ENCODE peak calls at places on chromosome 21, in five cellular contexts. One of them, this sample, is unnamed.

GRCh38 chr21:16195476-16195875 is 465.7 kb downstream of the USP25 start:
- DNase-seq in H1: no peak
- DNase-seq in SK-N-SH: no peak
- DNase-seq in K562: no peak
- DNase-seq in IMR-90: peak
- DNase-seq in this sample: no peak

GRCh38 chr21:23936991-23937390 is 1670.3 kb downstream of the MRPL39 start:
- DNase-seq in H1: no peak
- DNase-seq in SK-N-SH: no peak
- DNase-seq in K562: no peak
- DNase-seq in IMR-90: no peak
- DNase-seq in this sample: no peak

GRCh38 chr21:40967771-40968170 is 120.8 kb upstream of the DSCAM start:
- DNase-seq in H1: no peak
- DNase-seq in SK-N-SH: no peak
- DNase-seq in K562: no peak
- DNase-seq in IMR-90: no peak
- DNase-seq in this sample: no peak

GRCh38 chr21:25300632-25301031 is 306.6 kb downstream of the MRPL39 start:
- DNase-seq in H1: no peak
- DNase-seq in SK-N-SH: no peak
- DNase-seq in K562: no peak
- DNase-seq in IMR-90: no peak
- DNase-seq in this sample: no peak

GRCh38 chr21:44853601-44854390 is 19.7 kb downstream of the PTTG1IP start:
- DNase-seq in H1: no peak
- DNase-seq in SK-N-SH: no peak
- DNase-seq in K562: peak
- DNase-seq in IMR-90: no peak
- DNase-seq in this sample: no peak

GRCh38 chr21:29376556-29376955 is 77.8 kb downstream of the BACH1 start:
- DNase-seq in H1: peak
- DNase-seq in SK-N-SH: no peak
- DNase-seq in K562: peak
- DNase-seq in IMR-90: no peak
- DNase-seq in this sample: no peak

GRCh38 chr21:16794944-16795343 is 717.9 kb upstream of the CXADR start:
- DNase-seq in H1: no peak
- DNase-seq in SK-N-SH: no peak
- DNase-seq in K562: no peak
- DNase-seq in IMR-90: peak
- DNase-seq in this sample: no peak

GRCh38 chr21:45074818-45075605 is 632 bp downstream of the ADARB1 start:
- DNase-seq in H1: peak
- DNase-seq in SK-N-SH: peak
- DNase-seq in K562: peak
- DNase-seq in IMR-90: no peak
- DNase-seq in this sample: no peak

GRCh38 chr21:15627823-15628222 is 102.0 kb upstream of the USP25 start:
- DNase-seq in H1: no peak
- DNase-seq in SK-N-SH: no peak
- DNase-seq in K562: no peak
- DNase-seq in IMR-90: no peak
- DNase-seq in this sample: no peak

GRCh38 chr21:45818904-45819285 is 162.7 kb upstream of the COL6A1 start:
- DNase-seq in H1: no peak
- DNase-seq in SK-N-SH: no peak
- DNase-seq in K562: no peak
- DNase-seq in IMR-90: peak
- DNase-seq in this sample: peak

GRCh38 chr21:44920694-44921604 is at the start of gene ITGB2:
- DNase-seq in H1: no peak
- DNase-seq in SK-N-SH: no peak
- DNase-seq in K562: no peak
- DNase-seq in IMR-90: no peak
- DNase-seq in this sample: no peak

GRCh38 chr21:45981641-45982255 is at the start of gene COL6A1:
- DNase-seq in H1: peak
- DNase-seq in SK-N-SH: peak
- DNase-seq in K562: no peak
- DNase-seq in IMR-90: peak
- DNase-seq in this sample: no peak

GRCh38 chr21:45347048-45347711 is 57.8 kb upstream of the COL18A1 start:
- DNase-seq in H1: no peak
- DNase-seq in SK-N-SH: peak
- DNase-seq in K562: no peak
- DNase-seq in IMR-90: no peak
- DNase-seq in this sample: no peak

GRCh38 chr21:16074950-16075489 is 345.2 kb downstream of the USP25 start:
- DNase-seq in H1: no peak
- DNase-seq in SK-N-SH: no peak
- DNase-seq in K562: no peak
- DNase-seq in IMR-90: no peak
- DNase-seq in this sample: no peak

GRCh38 chr21:44428281-44428942 is 26.9 kb upstream of the LRRC3 start:
- DNase-seq in H1: peak
- DNase-seq in SK-N-SH: peak
- DNase-seq in K562: peak
- DNase-seq in IMR-90: no peak
- DNase-seq in this sample: no peak

GRCh38 chr21:38349111-38349746 is 92.4 kb downstream of the KCNJ15 start:
- DNase-seq in H1: no peak
- DNase-seq in SK-N-SH: no peak
- DNase-seq in K562: no peak
- DNase-seq in IMR-90: peak
- DNase-seq in this sample: no peak

GRCh38 chr21:45965084-45965826 is 16.3 kb upstream of the COL6A1 start:
- DNase-seq in H1: no peak
- DNase-seq in SK-N-SH: no peak
- DNase-seq in K562: no peak
- DNase-seq in IMR-90: no peak
- DNase-seq in this sample: no peak

GRCh38 chr21:41500931-41501381 is 7.0 kb downstream of the TMPRSS2 start:
- DNase-seq in H1: no peak
- DNase-seq in SK-N-SH: no peak
- DNase-seq in K562: no peak
- DNase-seq in IMR-90: no peak
- DNase-seq in this sample: no peak

GRCh38 chr21:26280715-26281310 is 110.2 kb upstream of the APP start:
- DNase-seq in H1: no peak
- DNase-seq in SK-N-SH: peak
- DNase-seq in K562: no peak
- DNase-seq in IMR-90: no peak
- DNase-seq in this sample: no peak

GRCh38 chr21:45926281-45926680 is 55.3 kb upstream of the COL6A1 start:
- DNase-seq in H1: no peak
- DNase-seq in SK-N-SH: no peak
- DNase-seq in K562: no peak
- DNase-seq in IMR-90: no peak
- DNase-seq in this sample: no peak

GRCh38 chr21:23217597-23217996 is 2219.4 kb downstream of the NCAM2 start:
- DNase-seq in H1: no peak
- DNase-seq in SK-N-SH: no peak
- DNase-seq in K562: no peak
- DNase-seq in IMR-90: no peak
- DNase-seq in this sample: no peak

GRCh38 chr21:45408271-45408791 is 3.4 kb downstream of the COL18A1 start:
- DNase-seq in H1: no peak
- DNase-seq in SK-N-SH: no peak
- DNase-seq in K562: no peak
- DNase-seq in IMR-90: no peak
- DNase-seq in this sample: no peak

GRCh38 chr21:40631201-40631600 is 215.8 kb downstream of the DSCAM start:
- DNase-seq in H1: no peak
- DNase-seq in SK-N-SH: no peak
- DNase-seq in K562: no peak
- DNase-seq in IMR-90: no peak
- DNase-seq in this sample: no peak

GRCh38 chr21:26966978-26967913 is at the start of gene ADAMTS5:
- DNase-seq in H1: peak
- DNase-seq in SK-N-SH: peak
- DNase-seq in K562: no peak
- DNase-seq in IMR-90: peak
- DNase-seq in this sample: no peak

GRCh38 chr21:46325073-46325912 is 1.3 kb downstream of the PCNT start:
- DNase-seq in H1: peak
- DNase-seq in SK-N-SH: peak
- DNase-seq in K562: peak
- DNase-seq in IMR-90: peak
- DNase-seq in this sample: no peak

GRCh38 chr21:44709426-44710293 is 1.7 kb downstream of the TSPEAR start:
- DNase-seq in H1: peak
- DNase-seq in SK-N-SH: peak
- DNase-seq in K562: no peak
- DNase-seq in IMR-90: peak
- DNase-seq in this sample: no peak

GRCh38 chr21:37263827-37264226 is 3.3 kb downstream of the VPS26C start:
- DNase-seq in H1: peak
- DNase-seq in SK-N-SH: no peak
- DNase-seq in K562: peak
- DNase-seq in IMR-90: peak
- DNase-seq in this sample: no peak

GRCh38 chr21:42739061-42739931 is 85.9 kb downstream of the PDE9A start:
- DNase-seq in H1: no peak
- DNase-seq in SK-N-SH: no peak
- DNase-seq in K562: no peak
- DNase-seq in IMR-90: peak
- DNase-seq in this sample: no peak

GRCh38 chr21:41241341-41241740 is 73.4 kb downstream of the BACE2 start:
- DNase-seq in H1: no peak
- DNase-seq in SK-N-SH: no peak
- DNase-seq in K562: no peak
- DNase-seq in IMR-90: no peak
- DNase-seq in this sample: no peak

GRCh38 chr21:45837936-45838335 is 143.6 kb upstream of the COL6A1 start:
- DNase-seq in H1: no peak
- DNase-seq in SK-N-SH: no peak
- DNase-seq in K562: no peak
- DNase-seq in IMR-90: no peak
- DNase-seq in this sample: no peak

GRCh38 chr21:44551290-44552015 is at the start of gene KRTAP10-2:
- DNase-seq in H1: peak
- DNase-seq in SK-N-SH: no peak
- DNase-seq in K562: no peak
- DNase-seq in IMR-90: no peak
- DNase-seq in this sample: no peak

GRCh38 chr21:44444286-44444931 is 10.9 kb upstream of the LRRC3 start:
- DNase-seq in H1: peak
- DNase-seq in SK-N-SH: no peak
- DNase-seq in K562: peak
- DNase-seq in IMR-90: no peak
- DNase-seq in this sample: no peak

DNA sequence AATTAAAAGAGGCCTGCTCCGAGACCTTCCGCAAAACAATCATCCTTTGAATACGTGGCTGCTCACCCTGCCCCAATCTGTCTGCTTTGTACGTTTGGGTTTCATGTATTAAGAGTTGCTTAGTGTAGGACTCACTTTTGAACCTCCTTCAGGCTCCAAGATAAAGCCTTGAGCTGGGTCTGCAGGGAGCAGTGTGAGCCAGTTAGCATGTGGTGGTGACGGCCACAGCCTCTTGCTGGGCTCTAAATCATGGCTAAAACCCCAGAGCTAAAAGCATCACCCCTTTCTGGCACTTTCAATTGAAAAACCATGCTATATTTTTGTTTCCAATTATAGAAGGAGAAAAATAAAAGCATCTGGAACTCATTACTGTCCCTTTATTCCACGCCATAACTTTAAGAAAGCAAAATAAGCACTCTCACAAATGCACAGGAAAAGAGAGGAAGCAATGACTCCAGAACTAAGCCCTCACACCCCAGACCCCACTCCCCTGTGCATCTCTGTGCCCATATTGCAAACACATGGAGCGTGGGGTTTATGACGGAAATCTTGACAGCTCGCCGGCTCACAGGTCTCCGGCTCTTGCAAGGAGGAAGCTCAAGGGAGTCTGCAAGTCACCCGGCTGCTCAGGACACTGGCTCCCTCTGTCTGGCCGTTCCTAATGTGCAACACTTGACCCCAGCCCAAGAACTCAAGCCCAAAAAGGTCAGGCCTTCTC is 135.5 kb downstream of the MIS18A start:
- DNase-seq in H1: peak
- DNase-seq in SK-N-SH: no peak
- DNase-seq in K562: peak
- DNase-seq in IMR-90: peak
- DNase-seq in this sample: no peak
- TF ChIP-seq RFX5 in H1: no peak
- TF ChIP-seq RFX5 in SK-N-SH: no peak
- TF ChIP-seq RFX5 in K562: no peak
- TF ChIP-seq RFX5 in IMR-90: no peak
- TF ChIP-seq RFX5 in this sample: no peak

GRCh38 chr21:34846601-34847112 is 177.9 kb downstream of the CLIC6 start:
- DNase-seq in H1: no peak
- DNase-seq in SK-N-SH: no peak
- DNase-seq in K562: no peak
- DNase-seq in IMR-90: peak
- DNase-seq in this sample: no peak
- TF ChIP-seq RFX5 in H1: no peak
- TF ChIP-seq RFX5 in SK-N-SH: no peak
- TF ChIP-seq RFX5 in K562: no peak
- TF ChIP-seq RFX5 in IMR-90: no peak
- TF ChIP-seq RFX5 in this sample: no peak

GRCh38 chr21:39511102-39511501 is 59.3 kb downstream of the SH3BGR start:
- DNase-seq in H1: no peak
- DNase-seq in SK-N-SH: no peak
- DNase-seq in K562: no peak
- DNase-seq in IMR-90: no peak
- DNase-seq in this sample: no peak

GRCh38 chr21:39515684-39516083 is 63.9 kb downstream of the SH3BGR start:
- DNase-seq in H1: no peak
- DNase-seq in SK-N-SH: no peak
- DNase-seq in K562: no peak
- DNase-seq in IMR-90: no peak
- DNase-seq in this sample: no peak

GRCh38 chr21:39510240-39510639 is 58.5 kb downstream of the SH3BGR start:
- DNase-seq in H1: no peak
- DNase-seq in SK-N-SH: no peak
- DNase-seq in K562: no peak
- DNase-seq in IMR-90: no peak
- DNase-seq in this sample: no peak
- TF ChIP-seq RFX5 in H1: no peak
- TF ChIP-seq RFX5 in SK-N-SH: no peak
- TF ChIP-seq RFX5 in K562: no peak
- TF ChIP-seq RFX5 in IMR-90: no peak
- TF ChIP-seq RFX5 in this sample: no peak

GRCh38 chr21:17829472-17829871 is 10.3 kb upstream of the C21orf91 start:
- DNase-seq in H1: no peak
- DNase-seq in SK-N-SH: no peak
- DNase-seq in K562: no peak
- DNase-seq in IMR-90: peak
- DNase-seq in this sample: no peak

GRCh38 chr21:17834639-17835354 is 15.6 kb upstream of the C21orf91 start:
- DNase-seq in H1: no peak
- DNase-seq in SK-N-SH: no peak
- DNase-seq in K562: no peak
- DNase-seq in IMR-90: no peak
- DNase-seq in this sample: no peak
- TF ChIP-seq RFX5 in H1: no peak
- TF ChIP-seq RFX5 in SK-N-SH: no peak
- TF ChIP-seq RFX5 in K562: no peak
- TF ChIP-seq RFX5 in IMR-90: no peak
- TF ChIP-seq RFX5 in this sample: no peak

This sample was measured in GM12878.